ENCODE peak calls at places on chromosome 20, in seven cellular contexts. One of them, this sample, is unnamed.

GRCh38 chr20:59848182-59848581 is 85.3 kb downstream of the SYCP2 start:
- DNase-seq in H9: no peak
- DNase-seq in neuronal stem cell: no peak
- DNase-seq in IMR-90: no peak
- DNase-seq in mesendoderm: no peak
- DNase-seq in mesenchymal stem cell: no peak
- DNase-seq in H1: no peak
- DNase-seq in this sample: no peak

GRCh38 chr20:6768228-6769185 is 1.0 kb downstream of the BMP2 start:
- DNase-seq in H9: peak; percentile 43
- DNase-seq in neuronal stem cell: peak; percentile 46
- DNase-seq in IMR-90: peak; percentile 4
- DNase-seq in mesendoderm: peak; percentile 57
- DNase-seq in mesenchymal stem cell: peak; percentile 61
- DNase-seq in H1: no peak
- DNase-seq in this sample: no peak

GRCh38 chr20:7015257-7015656 is 247.8 kb downstream of the BMP2 start:
- DNase-seq in H9: no peak
- DNase-seq in neuronal stem cell: no peak
- DNase-seq in IMR-90: no peak
- DNase-seq in mesendoderm: no peak
- DNase-seq in mesenchymal stem cell: no peak
- DNase-seq in H1: no peak
- DNase-seq in this sample: no peak

GRCh38 chr20:16051968-16052367 is 521.3 kb downstream of the KIF16B start:
- DNase-seq in H9: no peak
- DNase-seq in neuronal stem cell: no peak
- DNase-seq in IMR-90: no peak
- DNase-seq in mesendoderm: no peak
- DNase-seq in mesenchymal stem cell: no peak
- DNase-seq in H1: no peak
- DNase-seq in this sample: no peak

GRCh38 chr20:44104807-44105517 is 82.0 kb downstream of the JPH2 start:
- DNase-seq in H9: no peak
- DNase-seq in neuronal stem cell: no peak
- DNase-seq in IMR-90: peak; percentile 84
- DNase-seq in mesendoderm: no peak
- DNase-seq in mesenchymal stem cell: peak; percentile 32
- DNase-seq in H1: no peak
- DNase-seq in this sample: no peak

GRCh38 chr20:381581-382290 is 1.2 kb downstream of the TRIB3 start:
- DNase-seq in H9: peak; percentile 68
- DNase-seq in neuronal stem cell: peak; percentile 30
- DNase-seq in IMR-90: peak; percentile 66
- DNase-seq in mesendoderm: peak; percentile 78
- DNase-seq in mesenchymal stem cell: peak; percentile 85
- DNase-seq in H1: no peak
- DNase-seq in this sample: peak; percentile 39

GRCh38 chr20:20196610-20197009 is 144.3 kb downstream of the CFAP61 start:
- DNase-seq in H9: no peak
- DNase-seq in neuronal stem cell: no peak
- DNase-seq in IMR-90: no peak
- DNase-seq in mesendoderm: no peak
- DNase-seq in mesenchymal stem cell: no peak
- DNase-seq in H1: no peak
- DNase-seq in this sample: peak; percentile 45

GRCh38 chr20:14716251-14716650 is 378.8 kb upstream of the FLRT3 start:
- DNase-seq in H9: peak; percentile 51
- DNase-seq in neuronal stem cell: peak; percentile 83
- DNase-seq in IMR-90: no peak
- DNase-seq in mesendoderm: peak; percentile 47
- DNase-seq in mesenchymal stem cell: no peak
- DNase-seq in H1: peak; percentile 47
- DNase-seq in this sample: no peak

GRCh38 chr20:56187791-56188190 is 60.7 kb upstream of the MC3R start:
- DNase-seq in H9: peak; percentile 50
- DNase-seq in neuronal stem cell: no peak
- DNase-seq in IMR-90: no peak
- DNase-seq in mesendoderm: peak; percentile 54
- DNase-seq in mesenchymal stem cell: no peak
- DNase-seq in H1: no peak
- DNase-seq in this sample: no peak

GRCh38 chr20:55540013-55540412 is 465.3 kb downstream of the CBLN4 start:
- DNase-seq in H9: no peak
- DNase-seq in neuronal stem cell: no peak
- DNase-seq in IMR-90: no peak
- DNase-seq in mesendoderm: no peak
- DNase-seq in mesenchymal stem cell: no peak
- DNase-seq in H1: no peak
- DNase-seq in this sample: no peak

GRCh38 chr20:54208492-54209044 is 681 bp downstream of the PFDN4 start:
- DNase-seq in H9: no peak
- DNase-seq in neuronal stem cell: no peak
- DNase-seq in IMR-90: peak; percentile 63
- DNase-seq in mesendoderm: peak; percentile 47
- DNase-seq in mesenchymal stem cell: peak; percentile 52
- DNase-seq in H1: no peak
- DNase-seq in this sample: peak; percentile 12

GRCh38 chr20:21229163-21229562 is 74.0 kb upstream of the XRN2 start:
- DNase-seq in H9: no peak
- DNase-seq in neuronal stem cell: no peak
- DNase-seq in IMR-90: peak; percentile 15
- DNase-seq in mesendoderm: no peak
- DNase-seq in mesenchymal stem cell: no peak
- DNase-seq in H1: no peak
- DNase-seq in this sample: no peak

GRCh38 chr20:18712877-18713276 is 100.7 kb upstream of the SCP2D1 start:
- DNase-seq in H9: peak; percentile 71
- DNase-seq in neuronal stem cell: peak; percentile 24
- DNase-seq in IMR-90: no peak
- DNase-seq in mesendoderm: peak; percentile 73
- DNase-seq in mesenchymal stem cell: no peak
- DNase-seq in H1: no peak
- DNase-seq in this sample: no peak

GRCh38 chr20:6678101-6678500 is 89.4 kb upstream of the BMP2 start:
- DNase-seq in H9: no peak
- DNase-seq in neuronal stem cell: no peak
- DNase-seq in IMR-90: no peak
- DNase-seq in mesendoderm: no peak
- DNase-seq in mesenchymal stem cell: no peak
- DNase-seq in H1: no peak
- DNase-seq in this sample: no peak

GRCh38 chr20:39421571-39422099 is 459.5 kb downstream of the DHX35 start:
- DNase-seq in H9: no peak
- DNase-seq in neuronal stem cell: no peak
- DNase-seq in IMR-90: no peak
- DNase-seq in mesendoderm: no peak
- DNase-seq in mesenchymal stem cell: no peak
- DNase-seq in H1: no peak
- DNase-seq in this sample: no peak

GRCh38 chr20:39429716-39430115 is 467.6 kb downstream of the DHX35 start:
- DNase-seq in H9: no peak
- DNase-seq in neuronal stem cell: no peak
- DNase-seq in IMR-90: no peak
- DNase-seq in mesendoderm: peak; percentile 61
- DNase-seq in mesenchymal stem cell: no peak
- DNase-seq in H1: no peak
- DNase-seq in this sample: no peak

DNA sequence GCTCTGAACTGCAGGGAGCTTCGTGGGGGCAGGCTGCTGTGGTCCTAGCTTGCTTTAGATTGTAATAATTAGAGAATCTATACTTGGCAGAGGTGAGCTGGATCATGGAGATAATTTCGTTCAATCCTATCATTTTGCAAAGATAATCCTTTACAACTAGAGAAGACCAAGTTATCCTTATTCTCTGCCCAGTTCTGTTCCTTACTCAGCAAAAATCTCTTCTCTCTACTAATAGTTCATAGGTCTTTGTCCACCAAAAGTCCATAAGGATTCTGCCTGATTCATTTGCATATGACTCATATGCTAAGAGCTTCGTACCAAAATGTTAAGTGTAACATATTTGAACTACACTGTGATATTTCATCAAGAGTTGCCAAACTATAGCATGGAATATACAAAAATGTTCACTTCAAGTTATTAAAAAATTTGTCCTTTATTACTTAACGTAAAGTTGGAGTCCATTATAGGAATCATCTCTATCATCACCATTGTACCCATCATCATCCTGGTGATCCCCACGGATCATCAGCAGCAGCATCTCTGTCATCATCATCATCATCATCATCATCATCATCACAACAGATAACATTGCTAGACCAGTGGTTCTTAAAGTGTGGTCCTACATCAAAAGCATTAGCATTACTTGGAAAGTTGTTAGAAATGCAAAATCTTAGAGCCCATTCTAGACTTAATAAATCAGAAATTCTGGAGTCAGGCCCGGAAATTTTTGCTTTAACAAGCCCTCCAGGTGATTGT is 463.0 kb downstream of the DHX35 start:
- DNase-seq in H9: no peak
- DNase-seq in neuronal stem cell: no peak
- DNase-seq in IMR-90: no peak
- DNase-seq in mesendoderm: no peak
- DNase-seq in mesenchymal stem cell: no peak
- DNase-seq in H1: no peak
- DNase-seq in this sample: no peak
- H3K23ac ChIP-seq in H9: no peak overlapping the region
- H3K23ac ChIP-seq in neuronal stem cell: no peak overlapping the region
- H3K23ac ChIP-seq in IMR-90: no peak overlapping the region
- H3K23ac ChIP-seq in mesendoderm: no peak overlapping the region
- H3K23ac ChIP-seq in mesenchymal stem cell: no peak overlapping the region
- H3K23ac ChIP-seq in H1: no peak overlapping the region
- H3K23ac ChIP-seq in this sample: no peak overlapping the region

DNA sequence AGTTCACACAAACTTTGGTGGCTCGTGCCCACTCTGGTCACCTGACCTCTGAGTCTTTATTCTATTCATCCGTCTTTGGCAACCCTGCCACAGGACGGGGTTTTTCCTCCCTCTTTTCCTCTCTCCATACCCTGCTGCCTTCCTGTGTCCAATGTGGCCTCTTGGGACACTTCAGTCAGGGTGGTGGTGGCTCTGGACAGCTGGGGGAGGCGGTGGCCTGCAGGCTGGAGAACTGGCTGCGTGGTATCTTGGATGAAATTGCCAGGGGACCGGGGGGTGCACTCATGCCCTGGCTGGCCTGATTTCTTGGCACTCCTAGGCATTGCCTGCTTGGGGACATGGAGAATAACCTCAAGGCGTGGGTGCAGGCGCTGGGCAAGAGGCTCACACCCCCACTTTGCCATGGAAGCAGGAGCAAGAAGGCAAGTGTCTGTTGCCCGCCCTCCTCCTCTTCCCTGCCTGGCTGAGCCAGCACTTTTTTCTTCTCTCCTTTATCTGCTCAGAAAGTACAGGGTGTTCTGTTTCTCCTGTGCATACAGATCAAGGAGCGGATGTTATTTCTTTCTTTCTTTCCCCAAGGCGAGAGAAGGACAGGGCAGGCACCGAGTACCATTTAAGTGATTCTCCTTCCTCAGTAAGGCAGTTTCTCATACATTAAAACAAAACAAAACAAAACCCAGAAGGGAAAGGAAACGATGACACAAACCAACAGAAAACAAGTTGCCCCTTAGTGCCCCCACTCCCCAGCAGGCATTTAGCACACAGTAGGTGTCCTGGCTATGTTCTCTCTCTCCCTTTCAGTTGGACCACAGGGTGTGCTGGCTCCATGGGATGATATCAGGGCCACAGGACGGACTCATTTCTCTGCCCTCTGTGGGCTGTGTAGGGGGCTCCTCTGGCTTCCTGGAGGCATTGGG is 155.5 kb upstream of the RNF24 start:
- DNase-seq in H9: no peak
- DNase-seq in neuronal stem cell: no peak
- DNase-seq in IMR-90: no peak
- DNase-seq in mesendoderm: no peak
- DNase-seq in mesenchymal stem cell: peak; percentile 52
- DNase-seq in H1: no peak
- DNase-seq in this sample: no peak
- H3K9ac ChIP-seq in H9: no peak overlapping the region
- H3K9ac ChIP-seq in neuronal stem cell: no peak overlapping the region
- H3K9ac ChIP-seq in IMR-90: no peak overlapping the region
- H3K9ac ChIP-seq in mesendoderm: peak overlapping the region; percentile 18
- H3K9ac ChIP-seq in mesenchymal stem cell: no peak overlapping the region
- H3K9ac ChIP-seq in H1: no peak overlapping the region
- H3K9ac ChIP-seq in this sample: no peak overlapping the region

DNA sequence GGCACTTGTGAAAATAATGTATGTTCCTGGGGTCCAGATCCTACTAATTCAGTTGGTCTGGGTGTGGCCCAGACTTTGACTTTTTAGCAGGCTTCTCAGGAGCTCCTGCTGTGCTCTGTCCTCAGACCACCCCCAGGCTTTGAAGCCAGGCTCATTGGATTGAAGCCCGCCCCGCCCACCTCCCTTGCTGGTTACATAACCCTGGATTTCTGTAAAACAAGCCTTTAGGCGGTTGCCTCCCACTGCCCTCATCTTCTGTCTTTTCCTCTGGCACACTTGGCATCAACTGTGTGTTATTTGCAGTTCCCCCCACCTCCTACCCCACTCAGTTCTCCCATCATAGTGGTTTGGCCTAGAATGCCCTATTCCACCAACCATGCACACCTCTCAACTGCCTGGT is 10.7 kb downstream of the PIGT start:
- DNase-seq in H9: no peak
- DNase-seq in neuronal stem cell: no peak
- DNase-seq in IMR-90: no peak
- DNase-seq in mesendoderm: no peak
- DNase-seq in mesenchymal stem cell: no peak
- DNase-seq in H1: no peak
- DNase-seq in this sample: no peak
- H3K23ac ChIP-seq in H9: no peak overlapping the region
- H3K23ac ChIP-seq in neuronal stem cell: no peak overlapping the region
- H3K23ac ChIP-seq in IMR-90: no peak overlapping the region
- H3K23ac ChIP-seq in mesendoderm: no peak overlapping the region
- H3K23ac ChIP-seq in mesenchymal stem cell: no peak overlapping the region
- H3K23ac ChIP-seq in H1: no peak overlapping the region
- H3K23ac ChIP-seq in this sample: no peak overlapping the region

GRCh38 chr20:38883081-38883980 is 42.9 kb upstream of the FAM83D start:
- DNase-seq in H9: no peak
- DNase-seq in neuronal stem cell: no peak
- DNase-seq in IMR-90: peak; percentile 2
- DNase-seq in mesendoderm: no peak
- DNase-seq in mesenchymal stem cell: no peak
- DNase-seq in H1: no peak
- DNase-seq in this sample: no peak

GRCh38 chr20:38880952-38881735 is 45.1 kb upstream of the FAM83D start:
- DNase-seq in H9: no peak
- DNase-seq in neuronal stem cell: no peak
- DNase-seq in IMR-90: no peak
- DNase-seq in mesendoderm: no peak
- DNase-seq in mesenchymal stem cell: no peak
- DNase-seq in H1: no peak
- DNase-seq in this sample: no peak

GRCh38 chr20:38883981-38884733 is 42.1 kb upstream of the FAM83D start:
- DNase-seq in H9: no peak
- DNase-seq in neuronal stem cell: no peak
- DNase-seq in IMR-90: no peak
- DNase-seq in mesendoderm: no peak
- DNase-seq in mesenchymal stem cell: no peak
- DNase-seq in H1: no peak
- DNase-seq in this sample: no peak

GRCh38 chr20:38881806-38882440 is 44.3 kb upstream of the FAM83D start:
- DNase-seq in H9: no peak
- DNase-seq in neuronal stem cell: no peak
- DNase-seq in IMR-90: no peak
- DNase-seq in mesendoderm: no peak
- DNase-seq in mesenchymal stem cell: no peak
- DNase-seq in H1: no peak
- DNase-seq in this sample: no peak

GRCh38 chr20:38882600-38882999 is 43.6 kb upstream of the FAM83D start:
- DNase-seq in H9: no peak
- DNase-seq in neuronal stem cell: no peak
- DNase-seq in IMR-90: no peak
- DNase-seq in mesendoderm: no peak
- DNase-seq in mesenchymal stem cell: no peak
- DNase-seq in H1: no peak
- DNase-seq in this sample: no peak
- H3K9ac ChIP-seq in H9: no peak overlapping the region
- H3K9ac ChIP-seq in neuronal stem cell: no peak overlapping the region
- H3K9ac ChIP-seq in IMR-90: no peak overlapping the region
- H3K9ac ChIP-seq in mesendoderm: no peak overlapping the region
- H3K9ac ChIP-seq in mesenchymal stem cell: no peak overlapping the region
- H3K9ac ChIP-seq in H1: no peak overlapping the region
- H3K9ac ChIP-seq in this sample: no peak overlapping the region

This sample was measured in trophoblast cell.